ENCODE peak calls at places on chromosomes 6 and 20, in eight cellular contexts. U is aorta, A is left lung, B is small intestine, X is neural progenitor cell, W is dorsolateral prefrontal cortex, D is astrocyte of the cerebellum, S is fibroblast of mammary gland. V is an unnamed sample.

GRCh38 chr6:36230376-36230775 is 33.8 kb downstream of the BRPF3 start:
- DNase-seq in B (no peak), A (no peak), W (no peak), S (no peak), U (no peak), X (no peak), D (no peak), V (no peak)

GRCh38 chr6:25006565-25007001 is 70.8 kb upstream of the RIPOR2 start:
- DNase-seq in B (peak), A (peak), X (no peak), D (no peak), S (peak), U (no peak), W (no peak), V (peak)

GRCh38 chr20:55668659-55669058 is 336.7 kb downstream of the CBLN4 start:
- DNase-seq in W (no peak), U (no peak), S (no peak), A (no peak), B (no peak), D (no peak), X (no peak), V (no peak)

GRCh38 chr6:80217799-80218198 is 111.3 kb downstream of the BCKDHB start:
- DNase-seq in B (no peak), A (no peak), D (no peak), W (no peak), X (no peak), U (no peak), S (peak), V (no peak)

GRCh38 chr20:45972500-45973183 is 639 bp upstream of the ZNF335 start:
- DNase-seq in W (no peak), D (no peak), A (peak), S (no peak), U (peak), X (no peak), B (peak), V (no peak)

GRCh38 chr6:137717074-137718073 is 149.7 kb upstream of the TNFAIP3 start:
- DNase-seq in X (no peak), W (no peak), D (no peak), A (no peak), B (no peak), S (no peak), U (no peak), V (no peak)

GRCh38 chr6:166774292-166774691 is 147.2 kb upstream of the RPS6KA2 start:
- DNase-seq in B (no peak), W (no peak), A (no peak), U (peak), S (no peak), X (no peak), D (no peak), V (no peak)

GRCh38 chr6:117555882-117556498 is 46.3 kb downstream of the GOPC start:
- DNase-seq in W (no peak), A (no peak), U (no peak), B (peak), S (peak), D (no peak), X (peak), V (no peak)

GRCh38 chr6:34630040-34630439 is 66.5 kb downstream of the ILRUN start:
- DNase-seq in B (no peak), X (no peak), S (peak), D (peak), U (no peak), W (no peak), A (no peak), V (peak)

GRCh38 chr6:165837948-165838745 is 175.1 kb upstream of the PDE10A start:
- DNase-seq in A (no peak), U (no peak), S (no peak), W (no peak), X (no peak), D (no peak), B (no peak), V (no peak)

GRCh38 chr6:168118935-168119334 is 39.9 kb upstream of the FRMD1 start:
- DNase-seq in X (no peak), B (no peak), D (no peak), S (no peak), W (peak), A (no peak), U (peak), V (no peak)

GRCh38 chr20:8787090-8787489 is 281.8 kb upstream of the PLCB4 start:
- DNase-seq in S (no peak), A (no peak), X (no peak), W (no peak), U (no peak), B (peak), D (no peak), V (no peak)

GRCh38 chr6:13796781-13797180 is 17.6 kb downstream of the MCUR1 start:
- DNase-seq in U (no peak), B (peak), X (no peak), D (no peak), S (no peak), A (no peak), W (no peak), V (no peak)

GRCh38 chr20:34604980-34605788 is 46.7 kb downstream of the MAP1LC3A start:
- DNase-seq in U (no peak), W (no peak), A (no peak), B (no peak), S (peak), D (no peak), X (no peak), V (no peak)

GRCh38 chr6:158744986-158745430 is 74.2 kb downstream of the EZR start:
- DNase-seq in U (no peak), B (no peak), S (no peak), D (no peak), A (no peak), X (no peak), W (no peak), V (no peak)

GRCh38 chr6:113380591-113380990 is 476.6 kb upstream of the MARCKS start:
- DNase-seq in U (no peak), S (no peak), X (no peak), D (no peak), W (no peak), A (no peak), B (no peak), V (no peak)

GRCh38 chr6:131013495-131013894 is 49.5 kb downstream of the EPB41L2 start:
- DNase-seq in A (no peak), B (no peak), W (no peak), S (peak), U (no peak), D (peak), X (no peak), V (peak)

GRCh38 chr6:30612213-30612612 is 4.8 kb downstream of the PPP1R10 start:
- DNase-seq in A (no peak), W (no peak), U (no peak), D (no peak), S (peak), X (peak), B (no peak), V (no peak)

GRCh38 chr20:13788167-13788834 is 3.5 kb downstream of the NDUFAF5 start:
- DNase-seq in A (no peak), U (no peak), W (peak), S (peak), X (peak), D (peak), B (peak), V (no peak)

GRCh38 chr6:50720623-50721022 is 7.3 kb downstream of the TFAP2D start:
- DNase-seq in X (peak), U (no peak), S (peak), D (no peak), B (no peak), W (no peak), A (no peak), V (no peak)

GRCh38 chr20:32387262-32387661 is 29.1 kb downstream of the ASXL1 start:
- DNase-seq in A (no peak), X (no peak), B (peak), W (no peak), D (no peak), S (peak), U (no peak), V (no peak)

GRCh38 chr6:36758516-36759176 is 61.0 kb downstream of the RAB44 start:
- DNase-seq in X (no peak), U (no peak), D (no peak), A (no peak), B (peak), S (no peak), W (no peak), V (no peak)

GRCh38 chr6:30819287-30819917 is 64.9 kb upstream of the DDR1 start:
- DNase-seq in X (no peak), D (no peak), B (no peak), S (peak), W (no peak), U (no peak), A (no peak), V (no peak)

DNA sequence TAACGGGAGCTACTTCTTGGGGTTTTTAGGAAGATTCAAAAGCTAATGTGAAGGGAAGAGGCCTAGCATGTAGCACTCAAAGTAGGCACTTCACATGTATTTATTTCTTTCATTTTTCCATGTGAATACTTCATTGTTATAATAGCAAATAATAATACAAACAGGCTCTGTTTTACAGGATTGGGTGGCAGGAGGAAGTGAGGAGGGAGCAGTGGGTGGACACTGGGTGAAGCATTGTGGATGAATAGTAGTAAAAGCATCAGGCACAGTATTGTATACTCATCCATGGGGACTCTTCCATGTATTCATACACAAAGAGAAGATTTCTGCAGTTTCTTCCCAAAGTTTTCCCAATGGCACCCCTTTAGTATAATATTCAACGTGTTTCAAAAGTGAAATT is 38.4 kb upstream of the SNRPB2 start:
- DNase-seq in X (no peak), W (no peak), U (no peak), S (no peak), B (no peak), A (no peak), D (no peak), V (no peak)
- H3K4me3 ChIP-seq in X (no peak), W (no peak), U (no peak), S (no peak), B (no peak), A (no peak), D (no peak), V (no peak)

GRCh38 chr20:50320910-50321796 is 130.5 kb downstream of the CEBPB start:
- DNase-seq in X (peak), D (peak), B (peak), W (peak), A (peak), U (peak), S (peak), V (peak)
- H3K4me3 ChIP-seq in X (no peak), D (peak), B (no peak), W (no peak), A (peak), U (no peak), S (peak), V (peak)

GRCh38 chr6:154478021-154478651 is 32.3 kb downstream of the CNKSR3 start:
- DNase-seq in S (no peak), A (peak), D (no peak), B (no peak), W (peak), X (no peak), U (no peak), V (no peak)

GRCh38 chr6:154479388-154480143 is 30.9 kb downstream of the CNKSR3 start:
- DNase-seq in D (no peak), A (no peak), S (peak), B (no peak), X (no peak), W (no peak), U (no peak), V (no peak)

GRCh38 chr6:154476494-154476893 is 34.0 kb downstream of the CNKSR3 start:
- DNase-seq in W (no peak), U (no peak), D (no peak), X (no peak), B (no peak), S (no peak), A (no peak), V (no peak)

GRCh38 chr6:154480144-154480639 is 30.3 kb downstream of the CNKSR3 start:
- DNase-seq in W (no peak), X (no peak), D (no peak), U (no peak), S (no peak), B (no peak), A (no peak), V (no peak)

DNA sequence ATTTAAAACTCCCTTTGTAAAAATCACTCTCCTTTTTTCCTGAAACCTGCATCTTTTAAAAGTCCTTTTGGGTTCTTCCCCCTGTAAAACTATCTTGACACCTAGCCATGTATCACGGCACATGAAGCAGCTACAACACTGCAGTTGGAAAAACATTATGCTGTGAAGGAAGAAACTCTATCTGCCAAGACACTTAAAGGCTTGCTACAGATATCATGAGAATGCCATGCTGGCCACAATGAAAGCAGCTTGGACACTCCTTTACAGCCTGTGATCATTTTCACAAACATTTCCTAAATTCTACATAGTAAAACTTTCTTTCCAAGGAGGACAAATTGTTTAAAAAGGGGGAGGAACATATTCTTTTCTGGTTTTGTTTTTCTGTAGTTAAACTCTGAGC is 31.8 kb downstream of the CNKSR3 start:
- DNase-seq in S (no peak), X (no peak), U (no peak), A (no peak), W (no peak), B (no peak), D (no peak), V (no peak)
- H3K4me3 ChIP-seq in S (no peak), X (no peak), U (peak), A (no peak), W (no peak), B (no peak), D (no peak), V (no peak)

DNA sequence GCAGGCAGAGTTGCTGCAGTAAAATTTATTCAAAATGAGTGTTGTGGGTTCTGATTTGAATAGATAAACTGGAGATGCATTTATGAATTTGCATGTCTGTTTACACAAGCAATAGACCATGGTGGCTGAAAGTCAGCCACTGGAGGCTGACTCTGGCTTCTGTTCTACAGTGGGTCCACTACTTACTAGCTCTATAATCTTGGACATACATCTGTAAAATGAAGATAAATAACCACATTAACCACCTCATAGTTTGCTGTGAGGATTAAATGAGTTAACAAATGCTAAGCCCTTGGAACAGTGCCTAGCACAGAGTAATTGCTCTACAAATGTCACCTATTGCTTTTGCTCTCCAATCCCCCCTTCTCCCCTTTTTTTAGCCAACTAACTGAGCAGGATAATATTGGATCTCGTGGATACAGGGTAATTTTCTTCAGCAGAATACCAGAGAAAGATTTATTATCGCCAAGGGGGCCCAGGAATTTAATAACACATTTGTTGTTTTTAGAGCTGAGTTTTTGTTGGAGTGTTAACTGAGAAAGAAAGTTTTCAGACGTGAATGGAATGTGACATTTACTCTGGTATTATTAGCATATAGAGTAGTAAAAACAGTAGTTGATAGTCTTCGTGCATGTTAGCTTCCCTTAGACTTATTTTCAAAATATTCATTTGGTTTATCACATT is 1.4 kb upstream of the PM20D2 start:
- DNase-seq in S (no peak), D (no peak), W (no peak), U (no peak), X (no peak), A (no peak), B (no peak), V (no peak)
- H3K4me3 ChIP-seq in S (no peak), D (no peak), W (peak), U (no peak), X (no peak), A (no peak), B (no peak), V (no peak)

GRCh38 chr20:63470410-63470809 is 2.0 kb downstream of the KCNQ2 start:
- DNase-seq in B (no peak), X (no peak), S (no peak), W (no peak), U (no peak), A (no peak), D (no peak), V (no peak)

GRCh38 chr20:63471719-63472158 is 716 bp downstream of the KCNQ2 start:
- DNase-seq in B (no peak), X (peak), W (no peak), S (no peak), A (no peak), D (no peak), U (no peak), V (no peak)

GRCh38 chr20:63469713-63470101 is 2.7 kb downstream of the KCNQ2 start:
- DNase-seq in D (no peak), W (no peak), U (no peak), A (no peak), X (no peak), S (no peak), B (no peak), V (no peak)

GRCh38 chr20:63472159-63472811 is at the start of gene KCNQ2:
- DNase-seq in S (no peak), X (peak), D (no peak), B (no peak), W (no peak), A (no peak), U (no peak), V (no peak)

GRCh38 chr20:63471002-63471718 is 1.3 kb downstream of the KCNQ2 start:
- DNase-seq in X (peak), D (no peak), A (no peak), U (no peak), B (no peak), W (no peak), S (no peak), V (no peak)
- H3K4me3 ChIP-seq in X (peak), D (no peak), A (no peak), U (no peak), B (no peak), W (peak), S (no peak), V (no peak)

DNA sequence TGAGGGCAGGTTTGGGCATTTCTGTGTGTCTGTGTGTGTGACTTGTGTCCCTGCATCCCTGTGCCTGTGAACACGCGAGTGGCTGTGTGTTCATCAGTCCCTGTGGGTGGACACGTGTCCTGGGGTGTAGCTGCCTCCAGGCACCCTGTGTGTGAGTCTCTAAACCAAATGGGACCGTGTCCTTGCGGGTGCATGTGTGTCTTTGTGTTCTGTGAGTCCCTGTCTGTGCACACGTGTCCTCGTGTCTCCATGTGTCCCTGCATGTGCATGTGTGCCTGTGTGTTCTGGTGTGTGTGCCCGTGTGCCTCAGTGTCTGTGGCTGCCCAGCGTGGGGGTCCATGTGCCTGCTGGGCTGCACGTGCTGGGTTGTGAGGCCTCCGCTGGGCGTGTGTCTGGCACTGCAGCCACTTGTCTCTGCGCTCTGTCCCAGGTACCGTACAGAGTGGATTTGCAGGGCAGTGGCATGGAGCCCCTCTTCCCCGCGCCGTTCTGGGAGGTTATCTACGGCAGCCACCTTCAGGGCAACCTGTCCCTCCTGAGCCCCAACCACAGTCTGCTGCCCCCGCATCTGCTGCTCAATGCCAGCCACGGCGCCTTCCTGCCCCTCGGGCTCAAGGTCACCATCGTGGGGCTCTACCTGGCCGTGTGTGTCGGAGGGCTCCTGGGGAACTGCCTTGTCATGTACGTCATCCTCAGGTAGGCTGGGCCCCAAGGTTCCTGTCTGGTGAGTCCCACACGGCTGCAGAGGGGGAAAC is 8.2 kb upstream of the LKAAEAR1 start:
- DNase-seq in U (no peak), A (peak), X (no peak), B (no peak), W (no peak), S (no peak), D (no peak), V (no peak)
- H3K4me3 ChIP-seq in U (no peak), A (no peak), X (no peak), B (no peak), W (peak), S (no peak), D (no peak), V (no peak)